ENCODE peak calls at places on chromosomes 13 and 19, in seven cellular contexts. E, Y, B, L, T, D and A are unnamed samples.

GRCh38 chr13:94031609-94032008 is 447.9 kb downstream of the DCT start:
- DNase-seq in Y (no peak), E (no peak), B (no peak), D (no peak), T (no peak), L (no peak), A (no peak)

GRCh38 chr13:107669356-107669755 is 546.0 kb downstream of the LIG4 start:
- DNase-seq in Y (no peak), E (no peak), B (no peak), L (no peak), T (no peak), D (peak), A (no peak)

GRCh38 chr19:23377276-23377675 is 18.0 kb downstream of the ZNF91 start:
- DNase-seq in E (no peak), D (no peak), Y (no peak), B (no peak), L (no peak), T (no peak), A (no peak)

GRCh38 chr19:10805758-10806247 is 30.2 kb downstream of the TMED1 start:
- DNase-seq in D (no peak), T (no peak), L (no peak), E (no peak), Y (no peak), B (no peak), A (no peak)

GRCh38 chr19:31380854-31381253 is 31.6 kb upstream of the TSHZ3 start:
- DNase-seq in D (no peak), Y (no peak), B (no peak), T (no peak), L (no peak), E (no peak), A (no peak)

GRCh38 chr13:98565726-98566577 is 11.0 kb downstream of the STK24 start:
- DNase-seq in Y (no peak), B (no peak), L (no peak), D (peak), T (no peak), E (no peak), A (no peak)

GRCh38 chr13:87107626-87108025 is 563.5 kb upstream of the SLITRK5 start:
- DNase-seq in T (no peak), L (no peak), B (no peak), Y (no peak), E (no peak), D (no peak), A (no peak)

GRCh38 chr19:1251503-1252220 is 3.3 kb downstream of the MIDN start:
- DNase-seq in D (peak), Y (no peak), T (peak), L (no peak), B (no peak), E (no peak), A (peak)

GRCh38 chr13:36904219-36904618 is 15.8 kb downstream of the SMAD9 start:
- DNase-seq in T (no peak), B (no peak), Y (no peak), L (no peak), E (no peak), D (no peak), A (no peak)

GRCh38 chr19:35138305-35138799 is 272 bp upstream of the FXYD1 start:
- DNase-seq in B (no peak), T (no peak), E (no peak), Y (no peak), L (no peak), D (no peak), A (no peak)

GRCh38 chr13:48808689-48809088 is 155.0 kb downstream of the CYSLTR2 start:
- DNase-seq in E (no peak), L (no peak), T (no peak), B (no peak), Y (no peak), D (no peak), A (no peak)

GRCh38 chr13:107373551-107373950 is 805.6 kb upstream of the ARGLU1 start:
- DNase-seq in E (no peak), T (no peak), B (no peak), L (no peak), Y (no peak), D (peak), A (no peak)

GRCh38 chr13:110136660-110137585 is 170.0 kb downstream of the COL4A1 start:
- DNase-seq in Y (no peak), B (no peak), T (no peak), L (no peak), E (no peak), D (no peak), A (no peak)

GRCh38 chr19:50531171-50531612 is 17.5 kb upstream of the ASPDH start:
- DNase-seq in T (no peak), B (no peak), L (no peak), D (no peak), E (no peak), Y (no peak), A (no peak)

GRCh38 chr19:2327773-2328400 is 499 bp downstream of the LSM7 start:
- DNase-seq in L (no peak), E (peak), T (no peak), D (peak), B (no peak), Y (no peak), A (peak)

GRCh38 chr19:43425567-43426392 is 11.1 kb downstream of the TEX101 start:
- DNase-seq in D (peak), E (no peak), Y (no peak), T (no peak), L (no peak), B (no peak), A (no peak)